ENCODE peak calls at places on chromosomes 5 and 9, in eight cellular contexts. R is tibial nerve, F is A549, I is ascending aorta, Y is aorta, L is GM23248, J is H1, N is left ventricle myocardium inferior. U is an unnamed sample. For H3K9me3, the result is how much of the 10 kb centered on the place peaks cover.

GRCh38 chr5:143064661-143065060 is 294.5 kb downstream of the ARHGAP26 start:
- DNase-seq in R (no peak), F (no peak), I (no peak), Y (no peak), L (peak), J (no peak), N (no peak), U (no peak)

GRCh38 chr5:139817970-139818369 is 22.4 kb downstream of the PSD2 start:
- DNase-seq in R (no peak), F (no peak), I (no peak), Y (peak), L (no peak), J (no peak), N (no peak), U (no peak)

GRCh38 chr5:150778517-150779396 is at the start of gene SMIM3:
- DNase-seq in R (peak), F (peak), I (peak), Y (peak), L (peak), J (no peak), N (peak), U (peak)

GRCh38 chr9:90848866-90849265 is 47.2 kb downstream of the SYK start:
- DNase-seq in R (no peak), F (no peak), I (no peak), Y (no peak), L (no peak), J (no peak), N (no peak), U (no peak)

GRCh38 chr9:14030350-14030823 is 283.6 kb downstream of the NFIB start:
- DNase-seq in R (peak), F (no peak), I (no peak), Y (no peak), L (peak), J (no peak), N (no peak), U (no peak)

GRCh38 chr9:70438341-70438924 is 24.0 kb upstream of the KLF9 start:
- DNase-seq in R (peak), F (peak), I (no peak), Y (no peak), L (peak), J (no peak), N (peak), U (peak)

GRCh38 chr9:27785714-27786100 is 212.4 kb upstream of the C9orf72 start:
- DNase-seq in R (no peak), F (no peak), I (no peak), Y (no peak), L (no peak), J (no peak), N (no peak), U (no peak)

GRCh38 chr5:127060470-127060985 is 12.8 kb downstream of the C5orf63 start:
- DNase-seq in R (no peak), F (no peak), I (no peak), Y (no peak), L (peak), J (no peak), N (no peak), U (no peak)

GRCh38 chr5:76610196-76610595 is 13.0 kb downstream of the F2RL2 start:
- DNase-seq in R (no peak), F (no peak), I (no peak), Y (no peak), L (peak), J (no peak), N (no peak), U (no peak)

GRCh38 chr5:110880413-110880812 is 141.6 kb downstream of the SLC25A46 start:
- DNase-seq in R (peak), F (no peak), I (no peak), Y (no peak), L (peak), J (no peak), N (no peak), U (no peak)

GRCh38 chr5:41128291-41128690 is 57.1 kb upstream of the MROH2B start:
- DNase-seq in R (no peak), F (no peak), I (no peak), Y (no peak), L (no peak), J (no peak), N (no peak), U (no peak)

GRCh38 chr5:35717718-35718117 is 100.1 kb downstream of the SPEF2 start:
- DNase-seq in R (no peak), F (no peak), I (no peak), Y (no peak), L (no peak), J (no peak), N (no peak), U (no peak)

GRCh38 chr9:136225366-136225747 is 20.3 kb downstream of the QSOX2 start:
- DNase-seq in R (no peak), F (no peak), I (no peak), Y (no peak), L (no peak), J (no peak), N (no peak), U (no peak)

GRCh38 chr5:174981416-174981815 is 257.0 kb downstream of the MSX2 start:
- DNase-seq in R (no peak), F (no peak), I (no peak), Y (no peak), L (no peak), J (no peak), N (no peak), U (no peak)

DNA sequence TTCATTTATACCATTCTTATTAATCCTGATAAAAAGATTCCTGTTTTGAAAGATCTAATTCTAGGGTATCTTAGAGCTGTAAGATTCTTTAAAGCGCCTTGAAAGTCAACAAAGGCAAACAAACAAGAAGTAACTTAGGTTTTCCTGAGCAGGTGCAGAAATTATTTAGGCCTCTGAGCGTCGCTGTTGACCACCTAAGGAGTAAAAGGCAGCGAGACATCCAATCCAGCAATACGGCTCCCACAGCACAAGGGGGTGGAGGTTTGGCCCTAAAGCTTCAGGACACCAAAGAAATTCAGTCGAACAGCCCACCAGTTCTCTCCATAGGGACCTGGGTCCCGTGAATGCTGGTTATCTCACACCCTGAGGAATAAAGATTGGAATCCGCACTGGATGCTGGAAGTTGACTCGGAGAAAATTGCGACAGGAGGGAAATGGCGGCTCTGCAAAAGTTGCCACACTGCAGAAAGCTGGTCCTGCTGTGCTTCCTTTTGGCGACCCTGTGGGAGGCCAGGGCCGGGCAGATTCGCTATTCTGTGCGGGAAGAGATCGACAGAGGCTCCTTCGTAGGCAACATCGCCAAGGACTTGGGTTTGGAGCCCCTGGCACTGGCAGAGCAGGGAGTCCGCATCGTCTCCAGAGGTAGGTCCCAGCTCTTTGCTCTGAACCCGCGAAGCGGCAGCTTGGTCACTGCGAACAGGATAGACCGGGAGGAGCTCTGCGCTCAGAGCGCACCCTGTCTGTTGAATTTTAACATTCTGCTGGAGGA is at the start of gene PCDHGA2:
- DNase-seq in R (peak), F (peak), I (no peak), Y (no peak), L (peak), J (no peak), N (no peak), U (no peak)
- H3K9me3 ChIP-seq in R (half or more), F (under half), I (half or more), Y (under half), L (under half), J (under half), N (half or more), U (under half)

GRCh38 chr5:44389410-44389879 is at the start of gene FGF10:
- DNase-seq in R (peak), F (no peak), I (no peak), Y (peak), L (peak), J (peak), N (peak), U (no peak)
- H3K27ac ChIP-seq in R (peak), F (no peak), I (no peak), Y (no peak), L (no peak), J (no peak), N (peak), U (peak)

GRCh38 chr5:180251141-180251540 is 40.7 kb downstream of the MAPK9 start:
- DNase-seq in R (no peak), F (no peak), I (no peak), Y (no peak), L (no peak), J (no peak), N (no peak), U (no peak)

GRCh38 chr5:180250329-180250728 is 41.3 kb upstream of the RASGEF1C start:
- DNase-seq in R (no peak), F (no peak), I (no peak), Y (no peak), L (no peak), J (no peak), N (no peak), U (no peak)

GRCh38 chr5:180253036-180253824 is 38.7 kb downstream of the MAPK9 start:
- DNase-seq in R (no peak), F (no peak), I (no peak), Y (no peak), L (no peak), J (no peak), N (no peak), U (no peak)

GRCh38 chr5:180251887-180252286 is 40.0 kb downstream of the MAPK9 start:
- DNase-seq in R (no peak), F (no peak), I (no peak), Y (no peak), L (no peak), J (no peak), N (no peak), U (no peak)
- H3K9me3 ChIP-seq in R (half or more), F (half or more), I (half or more), Y (half or more), L (under half), J (half or more), N (half or more), U (under half)

GRCh38 chr9:126953089-126953809 is 38.7 kb downstream of the RALGPS1 start:
- DNase-seq in R (no peak), F (no peak), I (no peak), Y (peak), L (peak), J (no peak), N (no peak), U (no peak)

GRCh38 chr9:126955806-126956205 is 41.2 kb downstream of the RALGPS1 start:
- DNase-seq in R (no peak), F (no peak), I (no peak), Y (no peak), L (no peak), J (no peak), N (no peak), U (no peak)

GRCh38 chr9:126956929-126957686 is 42.5 kb downstream of the RALGPS1 start:
- DNase-seq in R (no peak), F (peak), I (no peak), Y (peak), L (peak), J (no peak), N (no peak), U (no peak)

GRCh38 chr9:126947529-126947928 is 32.9 kb downstream of the RALGPS1 start:
- DNase-seq in R (no peak), F (no peak), I (no peak), Y (peak), L (no peak), J (peak), N (no peak), U (peak)

GRCh38 chr9:126952180-126952960 is 37.8 kb downstream of the RALGPS1 start:
- DNase-seq in R (no peak), F (no peak), I (no peak), Y (no peak), L (no peak), J (no peak), N (no peak), U (no peak)
- H3K27ac ChIP-seq in R (no peak), F (no peak), I (peak), Y (no peak), L (no peak), J (no peak), N (peak), U (no peak)